ENCODE peak calls at places on chromosomes 5 and 9, in ten cellular contexts. S is NCI-H1105; Z is HFF-Myc; O is EL; Q is iPS-NIHi11; L is osteocyte; I is ELR; N is stimulated activated CD4-positive, alpha-beta T cell treated with anti-CD3 and anti-CD28 coated beads, Interleukin-4, amount 100 ng/mL, for 48 hours; K is fibroblast of the aortic adventitia; Y is stimulated activated CD8-positive, alpha-beta memory T cell treated with anti-CD3 and anti-CD28 coated beads, Interleukin-2, amount 100 ng/mL, for 1 hour. P is an unnamed sample.

GRCh38 chr5:91386120-91386519 is 3.0 kb upstream of the ARRDC3 start:
- DNase-seq in S (no peak), Z (no peak), O (no peak), Q (no peak), L (no peak), I (no peak), N (no peak), K (peak; percentile 61), Y (no peak), P (no peak)

GRCh38 chr5:178740926-178741325 is 10.5 kb upstream of the ZNF354A start:
- DNase-seq in S (no peak), Z (no peak), O (no peak), Q (no peak), L (no peak), I (no peak), N (no peak), K (no peak), Y (no peak), P (no peak)

GRCh38 chr9:114370251-114370984 is 17.4 kb downstream of the AKNA start:
- DNase-seq in S (no peak), Z (no peak), O (no peak), Q (peak; percentile 62), L (no peak), I (no peak), N (no peak), K (no peak), Y (no peak), P (no peak)

GRCh38 chr9:135098400-135099105 is 11.1 kb downstream of the OLFM1 start:
- DNase-seq in S (no peak), Z (no peak), O (no peak), Q (peak; percentile 95), L (no peak), I (no peak), N (no peak), K (peak; percentile 2), Y (no peak), P (no peak)

GRCh38 chr9:5625916-5626315 is 3.0 kb upstream of the RIC1 start:
- DNase-seq in S (no peak), Z (no peak), O (no peak), Q (no peak), L (no peak), I (no peak), N (no peak), K (no peak), Y (no peak), P (no peak)

GRCh38 chr5:97525780-97526179 is 342.7 kb upstream of the RIOK2 start:
- DNase-seq in S (no peak), Z (no peak), O (no peak), Q (no peak), L (no peak), I (no peak), N (no peak), K (no peak), Y (no peak), P (no peak)

GRCh38 chr5:173327948-173328895 is at the start of gene STC2:
- DNase-seq in S (peak; percentile 78), Z (peak; percentile 59), O (peak; percentile 97), Q (peak; percentile 95), L (peak; percentile 97), I (peak; percentile 95), N (peak; percentile 67), K (peak; percentile 93), Y (no peak), P (no peak)

GRCh38 chr5:80479713-80480112 is 8.2 kb upstream of the FAM151B start:
- DNase-seq in S (no peak), Z (no peak), O (no peak), Q (no peak), L (no peak), I (no peak), N (no peak), K (no peak), Y (no peak), P (no peak)

GRCh38 chr9:34957492-34958410 is at the start of gene PHF24:
- DNase-seq in S (peak; percentile 5), Z (no peak), O (peak; percentile 7), Q (peak; percentile 54), L (no peak), I (peak; percentile 20), N (no peak), K (no peak), Y (peak; percentile 20), P (no peak)

GRCh38 chr5:108345541-108346171 is 36.2 kb downstream of the FBXL17 start:
- DNase-seq in S (no peak), Z (peak; percentile 19), O (peak; percentile 48), Q (peak; percentile 7), L (no peak), I (peak; percentile 70), N (no peak), K (peak; percentile 69), Y (no peak), P (no peak)

GRCh38 chr5:107072967-107073366 is 597.8 kb downstream of the EFNA5 start:
- DNase-seq in S (no peak), Z (no peak), O (no peak), Q (no peak), L (no peak), I (no peak), N (no peak), K (no peak), Y (no peak), P (no peak)

GRCh38 chr5:95935553-95936100 is 26.0 kb downstream of the ELL2 start:
- DNase-seq in S (no peak), Z (no peak), O (peak; percentile 81), Q (no peak), L (no peak), I (peak; percentile 69), N (no peak), K (peak; percentile 32), Y (no peak), P (no peak)

GRCh38 chr5:33167541-33167940 is 273.2 kb upstream of the TARS1 start:
- DNase-seq in S (no peak), Z (no peak), O (no peak), Q (no peak), L (no peak), I (no peak), N (no peak), K (no peak), Y (no peak), P (no peak)

GRCh38 chr5:43891112-43891511 is 288.1 kb downstream of the NNT start:
- DNase-seq in S (no peak), Z (no peak), O (no peak), Q (no peak), L (no peak), I (no peak), N (no peak), K (peak; percentile 25), Y (no peak), P (no peak)

GRCh38 chr5:59711316-59711715 is 182.2 kb downstream of the PDE4D start:
- DNase-seq in S (no peak), Z (no peak), O (no peak), Q (no peak), L (no peak), I (no peak), N (no peak), K (peak; percentile 6), Y (no peak), P (no peak)

GRCh38 chr5:149791881-149792280 is 61.8 kb downstream of the PPARGC1B start:
- DNase-seq in S (no peak), Z (no peak), O (no peak), Q (no peak), L (no peak), I (no peak), N (no peak), K (no peak), Y (no peak), P (no peak)